ENCODE peak calls at places on chromosome 22, in four cellular contexts. A is SK-N-SH, B is GM12878, Y is H1. F is an unnamed sample.
A peak's percentile ranks its signal among the peaks of the same experiment; 100 is the strongest.

GRCh38 chr22:18057568-18058209 is 20.1 kb upstream of the PEX26 start:
- DNase-seq in A (no peak), B (peak; percentile 68), Y (no peak), F (peak; percentile 71)

GRCh38 chr22:41565403-41566054 is 4.7 kb downstream of the CSDC2 start:
- DNase-seq in A (no peak), B (no peak), Y (no peak), F (peak; percentile 80)

GRCh38 chr22:41469218-41469851 is 418 bp downstream of the ACO2 start:
- DNase-seq in A (no peak), B (no peak), Y (no peak), F (no peak)

GRCh38 chr22:45548991-45549736 is 46.5 kb downstream of the FBLN1 start:
- DNase-seq in A (no peak), B (no peak), Y (no peak), F (peak; percentile 49)

GRCh38 chr22:24444729-24445466 is 17.5 kb downstream of the ADORA2A start:
- DNase-seq in A (peak; percentile 61), B (no peak), Y (no peak), F (no peak)

GRCh38 chr22:35066768-35067167 is 810 bp downstream of the ISX start:
- DNase-seq in A (no peak), B (no peak), Y (no peak), F (no peak)

GRCh38 chr22:34454598-34454997 is 534.3 kb upstream of the LARGE1 start:
- DNase-seq in A (no peak), B (no peak), Y (no peak), F (no peak)

GRCh38 chr22:37891926-37892325 is 14.2 kb upstream of the MICALL1 start:
- DNase-seq in A (no peak), B (no peak), Y (no peak), F (no peak)

GRCh38 chr22:40123387-40123786 is 54.3 kb upstream of the TNRC6B start:
- DNase-seq in A (peak; percentile 17), B (no peak), Y (no peak), F (peak; percentile 11)

GRCh38 chr22:36644333-36644757 is 59.2 kb downstream of the CACNG2 start:
- DNase-seq in A (no peak), B (no peak), Y (no peak), F (peak; percentile 66)

GRCh38 chr22:36643033-36643432 is 60.5 kb downstream of the CACNG2 start:
- DNase-seq in A (no peak), B (no peak), Y (no peak), F (no peak)

GRCh38 chr22:36636916-36637315 is 66.6 kb downstream of the CACNG2 start:
- DNase-seq in A (no peak), B (no peak), Y (no peak), F (no peak)

GRCh38 chr22:36641902-36642640 is 61.5 kb downstream of the CACNG2 start:
- DNase-seq in A (no peak), B (no peak), Y (no peak), F (no peak)

DNA sequence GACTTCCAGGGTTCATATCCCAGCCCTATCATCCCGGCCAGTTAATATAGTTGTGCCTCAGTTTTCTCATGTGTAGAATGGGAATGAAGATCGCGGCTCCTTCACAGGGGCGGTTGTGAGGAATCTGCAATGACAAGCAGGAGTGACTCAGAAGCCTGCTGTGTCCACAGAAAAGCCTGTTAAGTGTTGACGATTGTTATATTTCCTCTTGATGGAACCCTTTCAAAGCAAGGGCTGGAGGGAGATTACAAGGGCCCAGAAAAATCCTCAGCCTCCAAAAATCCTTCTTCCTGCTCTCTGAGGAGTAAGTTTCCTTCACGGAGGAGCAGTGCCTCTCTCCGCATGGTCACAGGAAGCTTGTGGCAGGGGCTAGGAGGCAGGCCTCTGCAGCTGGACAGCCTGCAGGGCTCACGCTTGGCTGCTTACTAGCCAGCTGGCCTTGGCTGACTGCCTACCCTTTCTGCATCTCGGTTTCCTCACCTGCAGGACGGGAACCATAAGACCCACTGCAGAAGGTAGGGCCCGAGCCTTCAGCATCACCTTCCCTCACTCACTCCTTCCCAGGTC is 63.4 kb downstream of the CACNG2 start:
- DNase-seq in A (no peak), B (no peak), Y (no peak), F (no peak)
- TF ChIP-seq NRF1 in A (no peak), B (no peak), Y (no peak), F (no peak)

DNA sequence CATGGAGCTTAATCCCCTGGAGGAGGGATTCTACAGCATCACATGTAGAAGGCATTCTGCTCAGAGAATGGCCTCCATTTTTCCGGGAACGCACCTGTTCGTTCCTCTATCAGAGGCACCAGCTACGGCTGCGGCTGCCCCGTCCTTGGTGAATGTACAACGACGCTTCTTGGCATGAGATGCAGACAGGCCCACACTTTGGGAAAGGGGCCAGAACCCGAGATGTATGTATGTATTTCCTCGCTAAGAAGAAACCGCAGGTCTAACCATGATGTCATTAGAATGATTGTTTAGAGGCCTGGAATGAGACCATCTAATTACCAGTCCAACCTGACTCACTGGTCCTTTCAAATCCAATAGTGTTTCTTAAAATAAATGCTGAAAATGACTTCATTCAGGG is 1293.4 kb downstream of the TBC1D22A start:
- DNase-seq in A (no peak), B (no peak), Y (no peak), F (no peak)
- TF ChIP-seq NRF1 in A (no peak), B (no peak), Y (no peak), F (no peak)

GRCh38 chr22:27554106-27554814 is 247.3 kb downstream of the MN1 start:
- DNase-seq in A (no peak), B (no peak), Y (no peak), F (no peak)
- TF ChIP-seq NRF1 in A (no peak), B (no peak), Y (no peak), F (no peak)

GRCh38 chr22:32375678-32376450 is 18.2 kb downstream of the RFPL3 start:
- DNase-seq in A (no peak), B (no peak), Y (no peak), F (no peak)

GRCh38 chr22:32380991-32381390 is 23.3 kb downstream of the RFPL3 start:
- DNase-seq in A (no peak), B (no peak), Y (no peak), F (no peak)

GRCh38 chr22:32376681-32377080 is 19.0 kb downstream of the RFPL3 start:
- DNase-seq in A (no peak), B (no peak), Y (no peak), F (no peak)

GRCh38 chr22:32378703-32379272 is 21.1 kb downstream of the RFPL3 start:
- DNase-seq in A (peak; percentile 80), B (no peak), Y (no peak), F (peak; percentile 73)
- TF ChIP-seq NRF1 in A (no peak), B (no peak), Y (no peak), F (no peak)

DNA sequence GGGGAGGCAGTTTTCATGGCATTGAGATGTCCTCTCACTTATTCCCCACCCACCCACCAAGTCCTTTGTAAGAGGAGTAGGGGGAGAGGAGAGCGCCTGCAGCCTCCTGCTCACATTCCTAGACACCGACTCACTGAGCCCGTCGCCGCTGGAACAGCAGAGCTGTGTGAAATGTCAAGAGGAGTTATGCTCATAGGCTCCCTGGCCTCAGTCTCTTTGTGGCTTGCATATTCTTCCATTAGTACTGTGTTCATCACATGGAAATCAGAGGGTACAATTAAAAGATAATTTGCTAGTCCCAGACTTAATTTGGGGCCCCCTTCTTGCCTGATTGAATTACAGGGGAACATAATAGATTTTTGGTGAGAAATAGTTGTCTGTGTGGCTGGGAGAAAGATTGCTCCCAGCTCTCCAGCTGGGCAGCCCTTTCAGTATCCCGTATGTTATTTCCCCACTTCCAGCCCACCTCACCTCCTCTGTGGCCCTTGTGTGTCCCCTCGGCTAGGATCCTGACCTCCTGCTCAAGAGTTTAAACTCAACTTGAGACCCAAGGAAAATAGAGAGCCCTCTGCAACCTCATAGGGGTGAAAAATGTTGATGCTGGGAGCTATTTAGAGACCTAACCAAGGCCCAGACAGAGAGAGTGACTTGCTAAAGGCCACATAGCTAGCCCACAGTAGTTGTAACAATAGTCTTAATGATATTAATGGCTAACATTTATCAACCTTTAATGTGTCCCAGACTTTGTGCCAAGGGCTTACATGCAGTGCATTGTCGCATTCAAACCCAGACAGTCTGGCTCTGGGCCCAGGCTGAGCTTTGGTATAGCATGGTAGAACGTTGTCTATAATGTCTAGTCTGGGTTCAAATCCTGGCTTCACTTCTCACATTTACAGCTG is 32.2 kb downstream of the LIMK2 start:
- DNase-seq in A (peak; percentile 31), B (no peak), Y (peak; percentile 59), F (no peak)
- TF ChIP-seq NRF1 in A (no peak), B (no peak), Y (no peak), F (no peak)

DNA sequence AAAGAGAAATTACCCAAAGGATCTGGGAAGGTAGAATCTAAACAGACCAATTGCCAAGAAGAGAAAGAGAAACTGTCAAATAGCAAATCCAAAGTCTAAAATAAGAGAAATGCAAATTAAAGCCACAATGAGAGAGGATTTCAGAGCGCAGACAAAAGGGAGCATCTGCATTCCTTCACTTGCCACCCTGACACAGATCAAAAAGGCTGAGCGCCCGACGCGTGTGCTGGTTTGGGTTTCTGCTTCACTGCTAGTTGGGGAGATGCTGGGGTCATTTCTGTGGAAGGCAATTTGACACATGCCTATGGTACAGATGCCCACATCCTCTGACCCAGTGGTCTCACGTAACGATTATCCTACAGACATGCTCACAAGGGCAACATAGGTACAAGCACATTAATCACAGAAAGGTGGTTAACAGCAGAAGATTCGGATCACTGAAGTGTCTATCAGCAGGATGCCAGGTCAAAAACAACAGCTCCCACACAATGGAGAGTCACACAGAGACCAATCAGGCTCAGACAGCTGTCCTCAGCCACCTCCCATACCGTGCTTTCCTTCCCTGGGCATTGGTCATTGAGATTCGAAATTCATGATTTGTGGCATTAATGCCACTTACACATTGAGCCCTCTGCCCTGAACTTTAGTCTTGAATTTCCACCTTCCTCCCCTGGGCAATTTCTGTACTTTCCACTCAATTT is 55.7 kb downstream of the SHISAL1 start:
- DNase-seq in A (no peak), B (no peak), Y (no peak), F (no peak)
- TF ChIP-seq NRF1 in A (no peak), B (no peak), Y (no peak), F (no peak)